ENCODE peak calls at places on chromosome X, in four cellular contexts. B is HCT116, S is K562, G is HepG2. R is an unnamed sample.

GRCh38 chrX:24426921-24427746 is 38.0 kb upstream of the PDK3 start:
- DNase-seq in S (no peak), B (no peak), G (peak), R (no peak)

GRCh38 chrX:13043938-13044337 is 482 bp downstream of the FAM9C start:
- DNase-seq in G (no peak), B (no peak), S (no peak), R (no peak)

GRCh38 chrX:119948381-119948780 is 4.8 kb upstream of the NKAP start:
- DNase-seq in G (no peak), B (no peak), S (no peak), R (no peak)

GRCh38 chrX:135556055-135556454 is 35.6 kb downstream of the INTS6L start:
- DNase-seq in G (no peak), B (no peak), S (no peak), R (no peak)

GRCh38 chrX:261167-261857 is 19.9 kb upstream of the PLCXD1 start:
- DNase-seq in S (peak), G (no peak), B (no peak), R (peak)

GRCh38 chrX:107686792-107687191 is 58.5 kb downstream of the PRPS1 start:
- DNase-seq in S (no peak), G (no peak), B (no peak), R (peak)

GRCh38 chrX:20361890-20362262 is 95.2 kb upstream of the RPS6KA3 start:
- DNase-seq in G (peak), B (no peak), S (no peak), R (peak)

GRCh38 chrX:19156223-19156622 is 34.0 kb upstream of the ADGRG2 start:
- DNase-seq in S (no peak), B (no peak), G (no peak), R (no peak)

GRCh38 chrX:150155396-150156048 is 207.6 kb upstream of the MAMLD1 start:
- DNase-seq in S (no peak), G (no peak), B (no peak), R (peak)

GRCh38 chrX:53263597-53264094 is 17.7 kb downstream of the IQSEC2 start:
- DNase-seq in S (peak), B (peak), G (no peak), R (peak)

GRCh38 chrX:40459576-40460158 is 121.1 kb upstream of the ATP6AP2 start:
- DNase-seq in G (no peak), B (no peak), S (no peak), R (no peak)

GRCh38 chrX:53188763-53189162 is 36.2 kb downstream of the KDM5C start:
- DNase-seq in G (no peak), B (no peak), S (no peak), R (peak)

GRCh38 chrX:24145340-24146186 is 4.0 kb upstream of the ZFX start:
- DNase-seq in G (peak), B (no peak), S (peak), R (peak)

GRCh38 chrX:139949703-139950102 is 15.6 kb downstream of the CXorf66 start:
- DNase-seq in S (no peak), B (no peak), G (no peak), R (no peak)

GRCh38 chrX:136954930-136955329 is 74.4 kb upstream of the RBMX start:
- DNase-seq in G (peak), S (peak), B (peak), R (peak)

GRCh38 chrX:2875798-2876399 is 47.2 kb downstream of the GYG2 start:
- DNase-seq in G (peak), B (no peak), S (no peak), R (no peak)

GRCh38 chrX:14941301-14941700 is 68.1 kb downstream of the MOSPD2 start:
- DNase-seq in S (no peak), G (no peak), B (no peak), R (no peak)

GRCh38 chrX:132837126-132837525 is 121.3 kb downstream of the HS6ST2 start:
- DNase-seq in S (no peak), B (peak), G (no peak), R (no peak)

GRCh38 chrX:84469226-84469625 is 33.0 kb downstream of the HDX start:
- DNase-seq in G (no peak), B (no peak), S (no peak), R (peak)

GRCh38 chrX:107672955-107673378 is 44.7 kb downstream of the PRPS1 start:
- DNase-seq in G (peak), B (peak), S (peak), R (peak)

DNA sequence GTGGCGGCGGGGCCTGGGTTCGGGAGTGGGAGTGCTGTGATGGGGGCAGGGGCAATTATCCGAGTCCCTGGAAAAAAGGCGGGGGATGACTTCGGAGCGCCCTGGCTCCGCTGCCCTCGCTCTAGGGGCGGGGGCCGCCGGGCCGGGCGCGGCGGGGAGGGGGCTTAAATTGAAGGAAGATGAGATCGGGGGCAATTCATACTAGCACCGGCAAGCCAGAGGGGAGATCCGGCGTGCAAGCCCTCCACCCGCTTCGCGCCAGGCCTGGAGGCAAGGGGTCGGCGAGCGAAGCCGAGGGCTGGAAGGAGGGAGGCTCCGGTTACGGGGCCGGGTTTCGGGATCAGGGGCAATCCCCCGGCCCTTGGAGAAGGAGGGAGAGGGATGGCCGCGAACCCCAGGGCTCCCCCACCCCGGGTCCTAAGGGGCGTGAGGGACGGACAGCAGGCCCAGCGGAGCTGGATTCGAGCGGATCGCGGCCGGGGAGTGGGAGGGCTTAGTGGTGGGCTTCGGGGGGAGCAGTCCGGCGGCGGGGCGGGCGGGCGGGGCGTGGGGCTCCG is 1.2 kb downstream of the BCORL1 start:
- DNase-seq in S (peak), G (no peak), B (no peak), R (no peak)
- TF ChIP-seq CEBPB in S (no peak), G (no peak), B (no peak), R (no peak)

DNA sequence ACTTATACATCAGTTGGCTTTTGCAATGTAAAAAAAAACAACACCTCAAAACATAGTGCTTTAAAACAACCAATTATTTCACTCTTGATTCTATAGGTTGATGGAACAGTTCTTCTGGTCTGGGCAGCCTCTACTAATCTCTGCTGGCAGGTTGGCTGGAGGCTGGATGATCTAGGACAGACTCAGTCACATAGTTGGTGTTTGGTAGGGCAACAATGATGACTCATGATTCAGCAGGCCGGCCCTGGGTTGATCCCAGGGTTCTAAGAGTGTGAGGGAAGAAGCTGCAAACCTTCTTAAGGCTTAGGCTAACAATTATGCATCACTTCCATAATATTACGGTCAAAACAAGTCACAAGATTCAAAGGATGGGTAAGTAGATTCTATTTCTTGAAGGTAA is 558.2 kb downstream of the ZNF674 start:
- DNase-seq in B (no peak), G (no peak), S (no peak), R (no peak)
- TF ChIP-seq CEBPB in B (no peak), G (no peak), S (no peak), R (no peak)

GRCh38 chrX:87067795-87068194 is 449.8 kb upstream of the KLHL4 start:
- DNase-seq in B (no peak), S (no peak), G (no peak), R (no peak)

GRCh38 chrX:87064522-87064921 is 453.1 kb upstream of the KLHL4 start:
- DNase-seq in S (no peak), B (no peak), G (no peak), R (no peak)

GRCh38 chrX:87063622-87064021 is 454.0 kb upstream of the KLHL4 start:
- DNase-seq in S (no peak), G (no peak), B (no peak), R (no peak)
- TF ChIP-seq CEBPB in S (no peak), G (no peak), B (no peak), R (no peak)

GRCh38 chrX:78106651-78106986 is 2.6 kb downstream of the PGK1 start:
- DNase-seq in G (no peak), B (no peak), S (no peak), R (no peak)

GRCh38 chrX:78105944-78106650 is 2.0 kb downstream of the PGK1 start:
- DNase-seq in G (no peak), S (no peak), B (no peak), R (no peak)

GRCh38 chrX:78103656-78104446 is at the start of gene PGK1:
- DNase-seq in G (peak), S (peak), B (peak), R (peak)

GRCh38 chrX:78103001-78103634 is 930 bp upstream of the PGK1 start:
- DNase-seq in G (no peak), S (no peak), B (no peak), R (no peak)

DNA sequence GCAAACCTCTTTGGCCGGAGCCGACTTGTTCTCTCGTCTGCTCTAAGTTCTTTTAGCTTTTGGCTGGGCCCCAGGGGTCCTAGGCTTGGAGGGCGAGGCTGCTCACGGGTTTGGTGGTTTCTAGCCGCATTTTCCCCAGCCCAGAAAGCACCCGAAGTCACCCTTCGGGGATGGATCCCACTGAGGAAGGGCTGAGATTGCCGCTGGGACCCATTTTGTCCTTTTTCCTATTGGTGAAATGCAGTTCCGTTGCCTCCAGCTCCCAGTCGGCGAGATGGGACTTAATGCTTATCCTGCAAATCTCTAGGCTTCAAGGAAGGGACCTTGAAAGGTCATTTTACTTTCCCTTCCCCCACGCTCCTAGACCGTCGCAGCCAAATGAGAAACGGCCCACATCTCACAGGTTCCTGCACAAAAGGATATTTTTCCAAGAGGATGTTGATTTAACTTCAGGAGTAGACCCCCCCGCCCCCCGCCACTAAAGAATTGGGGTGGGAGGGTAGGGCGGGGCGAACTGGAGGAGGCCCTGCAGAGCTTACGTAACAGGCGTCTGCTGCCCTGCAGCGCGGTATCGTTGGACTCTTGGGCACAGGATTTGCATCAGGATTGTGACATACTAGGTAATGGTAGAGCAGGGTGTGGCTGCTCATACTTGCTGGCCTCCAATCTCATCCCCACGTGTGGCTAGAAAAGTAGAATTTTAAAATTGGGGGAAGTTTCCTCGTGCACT is 564 bp downstream of the PGK1 start:
- DNase-seq in S (peak), B (no peak), G (peak), R (peak)
- TF ChIP-seq CEBPB in S (peak), B (no peak), G (peak), R (peak)

R was measured in IMR-90.